ENCODE peak calls at places on chromosomes 3 and 15, in five cellular contexts. W is SK-N-SH, G is HepG2, B is K562, Q is GM12878. Z is an unnamed sample.

GRCh38 chr3:155327430-155327829 is 33.9 kb upstream of the STRIT1 start:
- DNase-seq in W (no peak), G (no peak), B (peak), Q (no peak), Z (no peak)

GRCh38 chr3:172040078-172040975 is 949 bp downstream of the FNDC3B start:
- DNase-seq in W (peak), G (peak), B (peak), Q (no peak), Z (peak)

GRCh38 chr15:69841046-69841828 is 256.5 kb downstream of the TLE3 start:
- DNase-seq in W (peak), G (no peak), B (no peak), Q (no peak), Z (no peak)

GRCh38 chr3:133834621-133835417 is 29.2 kb downstream of the SRPRB start:
- DNase-seq in W (no peak), G (no peak), B (no peak), Q (no peak), Z (no peak)

GRCh38 chr15:52082197-52083036 is 30.2 kb downstream of the BCL2L10 start:
- DNase-seq in W (no peak), G (no peak), B (no peak), Q (peak), Z (peak)

GRCh38 chr15:37070686-37071085 is 29.7 kb downstream of the MEIS2 start:
- DNase-seq in W (no peak), G (no peak), B (no peak), Q (no peak), Z (no peak)

GRCh38 chr15:42108808-42109207 is 14.4 kb upstream of the PLA2G4D start:
- DNase-seq in W (no peak), G (no peak), B (no peak), Q (no peak), Z (no peak)

GRCh38 chr3:57160046-57160730 is 5.0 kb downstream of the IL17RD start:
- DNase-seq in W (no peak), G (no peak), B (no peak), Q (no peak), Z (no peak)

GRCh38 chr15:98556321-98556720 is 92.0 kb upstream of the IGF1R start:
- DNase-seq in W (no peak), G (no peak), B (no peak), Q (no peak), Z (no peak)

GRCh38 chr15:78804391-78804792 is 6.9 kb downstream of the ADAMTS7 start:
- DNase-seq in W (no peak), G (no peak), B (no peak), Q (no peak), Z (no peak)

GRCh38 chr3:158103956-158104338 is 2.3 kb downstream of the SHOX2 start:
- DNase-seq in W (no peak), G (no peak), B (no peak), Q (no peak), Z (no peak)

GRCh38 chr3:140850210-140850955 is 91.3 kb upstream of the SLC25A36 start:
- DNase-seq in W (no peak), G (no peak), B (no peak), Q (no peak), Z (no peak)

GRCh38 chr3:133452603-133453313 is 52.9 kb downstream of the BFSP2 start:
- DNase-seq in W (no peak), G (peak), B (no peak), Q (no peak), Z (no peak)

GRCh38 chr3:150449169-150449721 is 41.1 kb downstream of the TSC22D2 start:
- DNase-seq in W (no peak), G (no peak), B (peak), Q (no peak), Z (peak)

GRCh38 chr15:25439456-25439836 is 622 bp upstream of the UBE3A start:
- DNase-seq in W (no peak), G (peak), B (no peak), Q (no peak), Z (peak)

GRCh38 chr15:98583758-98584157 is 64.6 kb upstream of the IGF1R start:
- DNase-seq in W (no peak), G (no peak), B (no peak), Q (no peak), Z (no peak)

GRCh38 chr3:11950576-11950975 is 53.6 kb upstream of the SYN2 start:
- DNase-seq in W (no peak), G (no peak), B (no peak), Q (no peak), Z (no peak)

GRCh38 chr3:135667061-135667460 is 298.5 kb upstream of the PPP2R3A start:
- DNase-seq in W (no peak), G (no peak), B (no peak), Q (no peak), Z (no peak)
- TF ChIP-seq RAD21 in W (no peak), G (no peak), B (no peak), Q (no peak), Z (no peak)

GRCh38 chr15:95252404-95252803 is 1021.0 kb downstream of the MCTP2 start:
- DNase-seq in W (no peak), G (no peak), B (no peak), Q (no peak), Z (peak)
- TF ChIP-seq MXI1 in W (no peak), G (no peak), B (no peak), Q (no peak), Z (no peak)

DNA sequence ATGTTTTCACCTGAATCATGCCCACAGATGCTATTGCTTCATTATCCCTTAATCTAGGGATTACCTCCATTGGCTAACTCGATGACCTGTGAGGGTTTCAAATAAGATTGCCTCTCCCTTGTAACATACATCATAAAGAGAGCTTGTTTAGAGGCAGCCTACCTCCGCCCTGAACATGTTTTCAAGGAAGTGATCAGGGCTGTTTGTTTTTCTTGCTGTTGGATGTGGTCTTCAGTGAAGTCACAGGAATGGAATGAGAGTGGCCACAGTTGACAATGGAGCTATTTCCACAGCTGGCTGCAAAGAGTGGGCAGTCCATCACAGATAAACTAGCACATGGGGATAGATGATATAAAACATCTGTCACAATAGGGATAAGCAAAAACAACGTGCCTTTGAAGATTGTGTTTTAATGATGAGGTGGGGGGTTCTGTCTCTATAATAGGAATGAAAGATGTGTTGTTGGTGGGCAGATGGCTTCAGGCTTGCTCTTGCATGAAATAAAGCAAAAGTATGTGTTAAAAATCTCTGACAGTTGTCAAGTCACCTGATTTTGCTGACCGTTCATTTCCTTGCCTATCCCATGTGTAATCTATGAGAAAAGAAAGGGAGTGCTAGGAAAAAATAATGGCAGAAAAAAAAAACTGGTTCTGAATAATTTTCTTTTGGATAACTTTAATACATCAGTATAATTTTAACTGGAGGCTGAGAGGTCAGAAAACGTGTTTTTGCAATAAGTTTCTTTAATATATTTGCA is 642.3 kb downstream of the RBMS3 start:
- DNase-seq in W (peak), G (peak), B (no peak), Q (no peak), Z (peak)
- TF ChIP-seq RAD21 in W (no peak), G (no peak), B (no peak), Q (no peak), Z (no peak)

GRCh38 chr3:142660904-142661303 is 62.9 kb upstream of the TRPC1 start:
- DNase-seq in W (no peak), G (no peak), B (no peak), Q (no peak), Z (no peak)

GRCh38 chr3:142652826-142653292 is 56.7 kb downstream of the PLS1 start:
- DNase-seq in W (no peak), G (no peak), B (peak), Q (no peak), Z (no peak)

GRCh38 chr3:142660379-142660778 is 63.5 kb upstream of the TRPC1 start:
- DNase-seq in W (no peak), G (no peak), B (no peak), Q (no peak), Z (no peak)

GRCh38 chr3:142656595-142656994 is 60.4 kb downstream of the PLS1 start:
- DNase-seq in W (no peak), G (no peak), B (no peak), Q (no peak), Z (no peak)

DNA sequence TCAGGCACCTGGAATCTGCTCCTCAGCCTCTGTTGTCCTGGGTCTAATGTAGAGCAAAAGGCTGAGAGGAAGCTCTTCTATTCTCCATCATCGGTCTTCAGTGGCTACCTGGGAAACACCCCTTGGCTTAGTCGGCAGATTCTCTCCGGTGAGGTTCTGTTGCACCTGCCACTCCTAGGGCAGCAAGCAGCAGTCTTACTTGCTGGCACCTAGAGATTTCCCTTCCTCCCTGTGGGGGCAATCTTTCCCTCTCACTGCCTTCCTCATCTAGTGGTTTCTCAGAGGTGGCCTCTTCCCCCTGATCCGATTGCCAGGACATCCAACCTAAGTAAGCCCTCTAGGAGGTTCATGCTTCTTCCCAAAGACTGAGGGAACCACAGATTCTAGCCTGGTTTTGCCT is 60.8 kb downstream of the PLS1 start:
- DNase-seq in W (no peak), G (no peak), B (no peak), Q (no peak), Z (no peak)
- TF ChIP-seq MXI1 in W (no peak), G (no peak), B (no peak), Q (no peak), Z (no peak)